ENCODE peak calls at places on chromosomes 11 and 22, in five cellular contexts. C is colonic mucosa, W is MM.1S, Z is stomach, L is keratinocyte. V is an unnamed sample.

GRCh38 chr11:129423426-129423825 is 47.8 kb downstream of the BARX2 start:
- DNase-seq in L (no peak), Z (no peak), W (no peak), C (no peak), V (no peak)

GRCh38 chr22:20530368-20531153 is 23.2 kb downstream of the MED15 start:
- DNase-seq in Z (no peak), L (peak; percentile 90), W (no peak), C (no peak), V (no peak)

GRCh38 chr22:41916745-41917358 is 2.0 kb upstream of the SHISA8 start:
- DNase-seq in C (no peak), Z (no peak), L (no peak), W (no peak), V (no peak)

GRCh38 chr11:70034740-70035365 is 43.3 kb upstream of the ANO1 start:
- DNase-seq in L (no peak), Z (peak; percentile 15), C (peak; percentile 16), W (no peak), V (peak; percentile 51)

GRCh38 chr11:16028406-16028805 is 327.9 kb downstream of the SOX6 start:
- DNase-seq in Z (no peak), C (no peak), L (no peak), W (no peak), V (no peak)

GRCh38 chr22:32204211-32204855 is 540 bp downstream of the RFPL2 start:
- DNase-seq in L (no peak), W (no peak), C (no peak), Z (no peak), V (peak; percentile 86)

GRCh38 chr11:118175031-118175531 is 1.4 kb downstream of the SCN2B start:
- DNase-seq in L (peak; percentile 81), C (no peak), W (no peak), Z (no peak), V (no peak)

GRCh38 chr11:70603064-70603755 is 204.9 kb downstream of the CTTN start:
- DNase-seq in Z (no peak), C (no peak), L (no peak), W (no peak), V (no peak)

GRCh38 chr22:37560682-37561208 is 465 bp downstream of the CDC42EP1 start:
- DNase-seq in W (no peak), L (no peak), C (no peak), Z (no peak), V (peak; percentile 75)

GRCh38 chr11:122853971-122854446 is 15.7 kb downstream of the CRTAM start:
- DNase-seq in W (peak; percentile 59), Z (no peak), C (peak; percentile 63), L (no peak), V (peak; percentile 82)

GRCh38 chr11:14932447-14932846 is 39.7 kb downstream of the CALCA start:
- DNase-seq in C (no peak), Z (no peak), L (no peak), W (no peak), V (no peak)

GRCh38 chr22:35315855-35316745 is 16.4 kb downstream of the TOM1 start:
- DNase-seq in W (no peak), C (no peak), Z (no peak), L (no peak), V (no peak)

GRCh38 chr11:119572481-119573424 is 149.8 kb upstream of the THY1 start:
- DNase-seq in L (peak; percentile 76), Z (no peak), W (no peak), C (no peak), V (peak; percentile 75)
- H3K4me1 ChIP-seq in L (peaks cover 17% of the 10 kb centered on the region), Z (no peaks in the 10 kb centered on the region), W (no peaks in the 10 kb centered on the region), C (no peaks in the 10 kb centered on the region), V (no peaks in the 10 kb centered on the region)

DNA sequence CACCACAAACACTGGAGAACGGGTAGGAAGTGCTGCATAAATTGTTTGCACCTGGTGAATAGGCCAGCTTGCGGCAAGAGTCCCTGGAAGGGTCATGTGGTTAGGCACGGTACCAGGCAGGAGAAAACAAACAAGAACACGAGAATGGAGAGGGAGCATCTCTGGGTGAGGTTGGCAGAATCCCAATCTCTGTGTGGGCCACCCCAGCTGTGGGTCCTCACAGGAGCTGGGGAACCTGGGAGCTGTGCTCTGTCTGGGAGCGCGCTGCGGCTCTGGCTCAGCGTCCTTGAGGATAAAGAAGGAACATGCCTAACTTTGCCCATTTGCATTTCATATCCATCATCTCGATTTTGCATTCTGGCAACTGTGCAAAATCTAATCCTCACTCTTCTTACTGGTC is 46.1 kb upstream of the JAM3 start:
- DNase-seq in W (no peak), Z (no peak), C (no peak), L (no peak), V (no peak)
- H3K27ac ChIP-seq in W (no peak overlapping the region), Z (no peak overlapping the region), C (no peak overlapping the region), L (no peak overlapping the region), V (no peak overlapping the region)

GRCh38 chr11:47181271-47181670 is 4.6 kb upstream of the ARFGAP2 start:
- DNase-seq in Z (no peak), C (no peak), W (no peak), L (no peak), V (no peak)

GRCh38 chr11:47182380-47182779 is 3.9 kb downstream of the PACSIN3 start:
- DNase-seq in C (no peak), L (no peak), Z (no peak), W (no peak), V (no peak)

GRCh38 chr11:47184711-47185304 is 1.4 kb downstream of the PACSIN3 start:
- DNase-seq in L (no peak), W (no peak), Z (peak; percentile 87), C (no peak), V (no peak)

GRCh38 chr11:47183969-47184368 is 2.3 kb downstream of the PACSIN3 start:
- DNase-seq in W (no peak), L (no peak), C (no peak), Z (no peak), V (no peak)

GRCh38 chr11:47183031-47183856 is 3.0 kb downstream of the PACSIN3 start:
- DNase-seq in C (no peak), L (no peak), Z (no peak), W (no peak), V (no peak)
- H3K36me3 ChIP-seq in C (no peaks in the 10 kb centered on the region), L (peaks cover 25% of the 10 kb centered on the region), Z (peaks cover 42% of the 10 kb centered on the region), W (no peaks in the 10 kb centered on the region), V (peaks cover 15% of the 10 kb centered on the region)

GRCh38 chr22:17914474-17914873 is 109.9 kb downstream of the MICAL3 start:
- DNase-seq in C (no peak), W (peak; percentile 34), Z (no peak), L (no peak), V (no peak)
- H3K4me1 ChIP-seq in C (no peaks in the 10 kb centered on the region), W (peaks cover 10% of the 10 kb centered on the region), Z (peaks cover 21% of the 10 kb centered on the region), L (peaks cover 38% of the 10 kb centered on the region), V (peaks cover 11% of the 10 kb centered on the region)

V was measured in endodermal cell.